ENCODE peak calls at places on chromosomes 6 and 20, in five cellular contexts. Z is PC-3, E is mesenchymal stem cell, H is fibroblast of lung, B is Karpas-422. S is an unnamed sample.

GRCh38 chr6:7108964-7109836 is 1.4 kb downstream of the RREB1 start:
- DNase-seq in B (no peak), E (peak), H (peak), Z (peak), S (peak)

GRCh38 chr6:34358389-34358906 is 34.0 kb downstream of the NUDT3 start:
- DNase-seq in E (no peak), B (no peak), H (peak), Z (peak), S (peak)

GRCh38 chr6:75445738-75446137 is 47.9 kb downstream of the FILIP1 start:
- DNase-seq in H (no peak), E (no peak), Z (no peak), B (no peak), S (no peak)

GRCh38 chr6:49565261-49565660 is 14.8 kb downstream of the C6orf141 start:
- DNase-seq in H (no peak), B (no peak), E (no peak), Z (no peak), S (no peak)

GRCh38 chr6:157240059-157240959 is 83.0 kb downstream of the TMEM242 start:
- DNase-seq in Z (peak), E (peak), H (no peak), B (no peak), S (no peak)

GRCh38 chr20:438581-439469 is 23.5 kb downstream of the TBC1D20 start:
- DNase-seq in E (no peak), Z (no peak), H (no peak), B (no peak), S (no peak)

GRCh38 chr6:18400831-18401446 is 13.8 kb downstream of the RNF144B start:
- DNase-seq in Z (no peak), E (peak), B (peak), H (no peak), S (peak)

GRCh38 chr20:47318596-47319516 is 37.6 kb downstream of the ZMYND8 start:
- DNase-seq in Z (peak), B (no peak), H (peak), E (peak), S (peak)

GRCh38 chr6:108650325-108650724 is 89.6 kb downstream of the FOXO3 start:
- DNase-seq in E (no peak), H (no peak), Z (no peak), B (no peak), S (no peak)

GRCh38 chr6:108650781-108651180 is 90.1 kb downstream of the FOXO3 start:
- DNase-seq in B (peak), Z (peak), E (peak), H (peak), S (peak)

GRCh38 chr6:108651781-108652227 is 91.1 kb downstream of the FOXO3 start:
- DNase-seq in Z (peak), H (peak), B (no peak), E (peak), S (peak)

GRCh38 chr6:108652375-108652774 is 91.7 kb downstream of the FOXO3 start:
- DNase-seq in E (no peak), H (no peak), Z (no peak), B (no peak), S (peak)

GRCh38 chr6:108651287-108651686 is 90.6 kb downstream of the FOXO3 start:
- DNase-seq in E (peak), H (no peak), B (no peak), Z (no peak), S (no peak)
- H3K9ac ChIP-seq in E (peak), H (peak), B (no peak), Z (no peak), S (peak)

GRCh38 chr6:4139272-4139671 is 3.9 kb upstream of the ECI2 start:
- DNase-seq in B (peak), Z (no peak), H (no peak), E (no peak), S (no peak)

GRCh38 chr6:4134841-4135664 is at the start of gene ECI2:
- DNase-seq in E (peak), B (peak), H (no peak), Z (peak), S (peak)

GRCh38 chr6:4136354-4136831 is 1.0 kb upstream of the ECI2 start:
- DNase-seq in B (no peak), E (no peak), H (no peak), Z (no peak), S (no peak)

GRCh38 chr6:4133941-4134838 is 1.2 kb downstream of the ECI2 start:
- DNase-seq in Z (peak), B (peak), E (peak), H (peak), S (peak)

GRCh38 chr6:4135665-4136353 is 434 bp upstream of the ECI2 start:
- DNase-seq in Z (peak), H (peak), E (peak), B (peak), S (peak)
- H3K9ac ChIP-seq in Z (peak), H (peak), E (peak), B (peak), S (peak)

DNA sequence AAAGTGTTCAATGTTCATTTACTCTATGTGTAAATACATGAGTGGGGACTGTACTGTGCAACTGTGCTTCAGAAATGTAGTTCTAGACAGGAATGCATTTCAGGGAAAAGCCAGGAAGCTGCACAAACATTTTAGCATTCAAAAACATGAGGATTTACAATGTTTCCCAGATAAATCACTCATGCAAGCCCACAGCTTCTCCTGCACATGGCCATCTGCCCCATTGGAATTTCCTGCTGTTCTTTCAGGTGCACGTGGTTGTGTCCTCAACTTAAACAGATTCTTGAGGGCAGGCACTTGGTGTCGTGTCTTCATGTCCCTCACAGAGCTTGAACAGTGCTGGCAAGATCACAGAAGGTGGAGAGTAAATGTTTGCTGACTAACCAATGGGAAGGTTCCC is 101.5 kb downstream of the UNC5CL start:
- DNase-seq in Z (no peak), H (no peak), B (no peak), E (peak), S (no peak)
- H3K9ac ChIP-seq in Z (no peak), H (no peak), B (no peak), E (no peak), S (no peak)

GRCh38 chr20:16844406-16844805 is 96.2 kb downstream of the OTOR start:
- DNase-seq in E (no peak), H (no peak), B (no peak), Z (no peak), S (no peak)

GRCh38 chr20:16842721-16843120 is 94.6 kb downstream of the OTOR start:
- DNase-seq in Z (no peak), E (no peak), B (no peak), H (no peak), S (no peak)

DNA sequence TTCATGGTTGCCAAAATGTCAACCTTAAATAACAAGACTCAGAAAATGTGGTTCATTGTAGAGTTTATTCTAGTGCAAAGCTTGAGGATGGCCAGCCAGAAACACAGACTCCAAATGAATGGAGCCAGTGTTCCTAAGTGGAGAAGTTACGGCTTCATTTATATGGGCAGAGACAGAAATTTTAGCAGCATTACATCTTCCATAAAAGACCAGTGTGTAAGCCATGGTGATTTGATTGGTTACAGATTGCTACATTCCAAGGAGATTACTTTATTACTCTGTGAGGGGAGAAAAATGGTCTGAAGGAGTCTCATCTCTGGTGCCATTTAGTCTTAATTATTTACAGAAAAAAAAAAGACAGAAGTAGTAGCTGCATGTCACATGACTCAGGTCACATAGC is 97.9 kb downstream of the OTOR start:
- DNase-seq in H (no peak), Z (no peak), E (no peak), B (no peak), S (peak)
- H3K9ac ChIP-seq in H (no peak), Z (no peak), E (no peak), B (no peak), S (no peak)